ENCODE peak calls at places on chromosome 6, in seven cellular contexts. One of them, this sample, is unnamed.

GRCh38 chr6:169959129-169960002 is 207.9 kb downstream of the ERMARD start:
- DNase-seq in WERI-Rb-1: peak
- DNase-seq in CD8-positive, alpha-beta T cell: peak
- DNase-seq in left ventricle myocardium inferior: no peak
- DNase-seq in hepatocyte: no peak
- DNase-seq in PC-3: no peak
- DNase-seq in IMR-90: no peak
- DNase-seq in this sample: no peak

GRCh38 chr6:19896580-19897010 is 59.4 kb downstream of the ID4 start:
- DNase-seq in IMR-90: no peak
- DNase-seq in WERI-Rb-1: no peak
- DNase-seq in CD8-positive, alpha-beta T cell: no peak
- DNase-seq in hepatocyte: peak
- DNase-seq in left ventricle myocardium inferior: no peak
- DNase-seq in PC-3: peak
- DNase-seq in this sample: no peak

GRCh38 chr6:47348316-47348863 is 38.7 kb upstream of the TNFRSF21 start:
- DNase-seq in IMR-90: no peak
- DNase-seq in left ventricle myocardium inferior: no peak
- DNase-seq in hepatocyte: no peak
- DNase-seq in CD8-positive, alpha-beta T cell: no peak
- DNase-seq in WERI-Rb-1: no peak
- DNase-seq in PC-3: no peak
- DNase-seq in this sample: no peak

GRCh38 chr6:23659125-23659524 is 466.9 kb upstream of the NRSN1 start:
- DNase-seq in CD8-positive, alpha-beta T cell: no peak
- DNase-seq in IMR-90: peak
- DNase-seq in left ventricle myocardium inferior: no peak
- DNase-seq in hepatocyte: peak
- DNase-seq in WERI-Rb-1: peak
- DNase-seq in PC-3: peak
- DNase-seq in this sample: no peak

GRCh38 chr6:25170640-25171039 is 108.5 kb upstream of the CARMIL1 start:
- DNase-seq in PC-3: no peak
- DNase-seq in IMR-90: no peak
- DNase-seq in hepatocyte: no peak
- DNase-seq in WERI-Rb-1: no peak
- DNase-seq in CD8-positive, alpha-beta T cell: no peak
- DNase-seq in left ventricle myocardium inferior: no peak
- DNase-seq in this sample: no peak

GRCh38 chr6:1439349-1439748 is 50.0 kb downstream of the FOXF2 start:
- DNase-seq in CD8-positive, alpha-beta T cell: no peak
- DNase-seq in WERI-Rb-1: no peak
- DNase-seq in hepatocyte: no peak
- DNase-seq in PC-3: no peak
- DNase-seq in left ventricle myocardium inferior: no peak
- DNase-seq in IMR-90: no peak
- DNase-seq in this sample: no peak

GRCh38 chr6:45423111-45423900 is 45.6 kb upstream of the SUPT3H start:
- DNase-seq in PC-3: peak
- DNase-seq in IMR-90: no peak
- DNase-seq in left ventricle myocardium inferior: peak
- DNase-seq in hepatocyte: peak
- DNase-seq in WERI-Rb-1: no peak
- DNase-seq in CD8-positive, alpha-beta T cell: no peak
- DNase-seq in this sample: peak

GRCh38 chr6:73340048-73340447 is 14.0 kb downstream of the DPPA5 start:
- DNase-seq in WERI-Rb-1: no peak
- DNase-seq in IMR-90: peak
- DNase-seq in hepatocyte: no peak
- DNase-seq in CD8-positive, alpha-beta T cell: no peak
- DNase-seq in left ventricle myocardium inferior: no peak
- DNase-seq in PC-3: peak
- DNase-seq in this sample: no peak

GRCh38 chr6:127384007-127384406 is 40.6 kb upstream of the ECHDC1 start:
- DNase-seq in WERI-Rb-1: no peak
- DNase-seq in PC-3: no peak
- DNase-seq in IMR-90: peak
- DNase-seq in CD8-positive, alpha-beta T cell: no peak
- DNase-seq in hepatocyte: no peak
- DNase-seq in left ventricle myocardium inferior: no peak
- DNase-seq in this sample: no peak

GRCh38 chr6:137105375-137105774 is 60.6 kb upstream of the IL20RA start:
- DNase-seq in hepatocyte: no peak
- DNase-seq in WERI-Rb-1: no peak
- DNase-seq in IMR-90: no peak
- DNase-seq in left ventricle myocardium inferior: no peak
- DNase-seq in CD8-positive, alpha-beta T cell: no peak
- DNase-seq in PC-3: no peak
- DNase-seq in this sample: no peak

GRCh38 chr6:71395731-71396409 is 107.3 kb downstream of the OGFRL1 start:
- DNase-seq in PC-3: no peak
- DNase-seq in left ventricle myocardium inferior: no peak
- DNase-seq in WERI-Rb-1: no peak
- DNase-seq in IMR-90: no peak
- DNase-seq in hepatocyte: no peak
- DNase-seq in CD8-positive, alpha-beta T cell: no peak
- DNase-seq in this sample: no peak

GRCh38 chr6:93917216-93917615 is 497.9 kb upstream of the EPHA7 start:
- DNase-seq in CD8-positive, alpha-beta T cell: no peak
- DNase-seq in PC-3: no peak
- DNase-seq in left ventricle myocardium inferior: no peak
- DNase-seq in WERI-Rb-1: no peak
- DNase-seq in IMR-90: no peak
- DNase-seq in hepatocyte: no peak
- DNase-seq in this sample: no peak

GRCh38 chr6:113432729-113433505 is 424.2 kb upstream of the MARCKS start:
- DNase-seq in PC-3: no peak
- DNase-seq in IMR-90: peak
- DNase-seq in WERI-Rb-1: no peak
- DNase-seq in left ventricle myocardium inferior: no peak
- DNase-seq in hepatocyte: no peak
- DNase-seq in CD8-positive, alpha-beta T cell: no peak
- DNase-seq in this sample: no peak

DNA sequence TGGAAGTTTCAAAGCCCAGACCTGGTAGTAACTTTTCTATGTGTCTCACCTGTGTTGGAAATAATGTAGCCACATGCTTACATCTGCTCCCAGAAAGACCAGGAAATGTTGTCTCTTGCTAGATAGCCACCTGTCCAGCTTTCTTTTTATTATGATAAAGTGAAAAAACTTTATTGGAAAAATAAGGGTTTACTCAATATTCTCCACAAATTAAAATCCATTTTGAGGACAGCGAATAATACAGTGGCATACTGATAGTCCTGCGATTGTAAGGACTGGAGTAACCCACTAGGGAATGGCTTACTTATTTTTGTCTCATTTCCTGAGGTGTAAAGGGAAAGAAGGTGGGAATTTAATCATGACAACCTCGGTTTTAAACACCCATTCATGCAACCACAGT is 100.1 kb downstream of the HFE start:
- DNase-seq in WERI-Rb-1: no peak
- DNase-seq in hepatocyte: no peak
- DNase-seq in left ventricle myocardium inferior: no peak
- DNase-seq in IMR-90: no peak
- DNase-seq in CD8-positive, alpha-beta T cell: no peak
- DNase-seq in PC-3: no peak
- DNase-seq in this sample: no peak
- H3K4me3 ChIP-seq in WERI-Rb-1: no peak
- H3K4me3 ChIP-seq in hepatocyte: no peak
- H3K4me3 ChIP-seq in left ventricle myocardium inferior: no peak
- H3K4me3 ChIP-seq in IMR-90: no peak
- H3K4me3 ChIP-seq in CD8-positive, alpha-beta T cell: no peak
- H3K4me3 ChIP-seq in PC-3: no peak
- H3K4me3 ChIP-seq in this sample: no peak

GRCh38 chr6:141077355-141078333 is 1055.1 kb upstream of the GJE1 start:
- DNase-seq in PC-3: peak
- DNase-seq in WERI-Rb-1: peak
- DNase-seq in CD8-positive, alpha-beta T cell: no peak
- DNase-seq in left ventricle myocardium inferior: no peak
- DNase-seq in hepatocyte: peak
- DNase-seq in IMR-90: no peak
- DNase-seq in this sample: no peak
- TF ChIP-seq CTCF in PC-3: peak
- TF ChIP-seq CTCF in WERI-Rb-1: peak
- TF ChIP-seq CTCF in CD8-positive, alpha-beta T cell: no peak
- TF ChIP-seq CTCF in left ventricle myocardium inferior: peak
- TF ChIP-seq CTCF in hepatocyte: peak
- TF ChIP-seq CTCF in IMR-90: peak
- TF ChIP-seq CTCF in this sample: no peak

GRCh38 chr6:116384727-116385461 is 14.1 kb downstream of the DSE start:
- DNase-seq in hepatocyte: no peak
- DNase-seq in left ventricle myocardium inferior: no peak
- DNase-seq in IMR-90: no peak
- DNase-seq in WERI-Rb-1: no peak
- DNase-seq in CD8-positive, alpha-beta T cell: no peak
- DNase-seq in PC-3: no peak
- DNase-seq in this sample: no peak

GRCh38 chr6:116385911-116386310 is 15.2 kb downstream of the DSE start:
- DNase-seq in left ventricle myocardium inferior: no peak
- DNase-seq in PC-3: no peak
- DNase-seq in IMR-90: peak
- DNase-seq in hepatocyte: no peak
- DNase-seq in CD8-positive, alpha-beta T cell: no peak
- DNase-seq in WERI-Rb-1: no peak
- DNase-seq in this sample: no peak

GRCh38 chr6:116387374-116387773 is 16.6 kb downstream of the DSE start:
- DNase-seq in IMR-90: peak
- DNase-seq in hepatocyte: no peak
- DNase-seq in WERI-Rb-1: no peak
- DNase-seq in PC-3: peak
- DNase-seq in left ventricle myocardium inferior: no peak
- DNase-seq in CD8-positive, alpha-beta T cell: no peak
- DNase-seq in this sample: peak

GRCh38 chr6:116385462-116385807 is 14.7 kb downstream of the DSE start:
- DNase-seq in left ventricle myocardium inferior: no peak
- DNase-seq in IMR-90: peak
- DNase-seq in PC-3: peak
- DNase-seq in WERI-Rb-1: no peak
- DNase-seq in hepatocyte: no peak
- DNase-seq in CD8-positive, alpha-beta T cell: no peak
- DNase-seq in this sample: no peak

GRCh38 chr6:116386581-116387299 is 16.0 kb downstream of the DSE start:
- DNase-seq in CD8-positive, alpha-beta T cell: no peak
- DNase-seq in PC-3: peak
- DNase-seq in IMR-90: peak
- DNase-seq in WERI-Rb-1: no peak
- DNase-seq in hepatocyte: peak
- DNase-seq in left ventricle myocardium inferior: no peak
- DNase-seq in this sample: no peak
- H3K27ac ChIP-seq in CD8-positive, alpha-beta T cell: no peak
- H3K27ac ChIP-seq in PC-3: peak
- H3K27ac ChIP-seq in IMR-90: peak
- H3K27ac ChIP-seq in WERI-Rb-1: no peak
- H3K27ac ChIP-seq in hepatocyte: peak
- H3K27ac ChIP-seq in left ventricle myocardium inferior: peak
- H3K27ac ChIP-seq in this sample: peak

DNA sequence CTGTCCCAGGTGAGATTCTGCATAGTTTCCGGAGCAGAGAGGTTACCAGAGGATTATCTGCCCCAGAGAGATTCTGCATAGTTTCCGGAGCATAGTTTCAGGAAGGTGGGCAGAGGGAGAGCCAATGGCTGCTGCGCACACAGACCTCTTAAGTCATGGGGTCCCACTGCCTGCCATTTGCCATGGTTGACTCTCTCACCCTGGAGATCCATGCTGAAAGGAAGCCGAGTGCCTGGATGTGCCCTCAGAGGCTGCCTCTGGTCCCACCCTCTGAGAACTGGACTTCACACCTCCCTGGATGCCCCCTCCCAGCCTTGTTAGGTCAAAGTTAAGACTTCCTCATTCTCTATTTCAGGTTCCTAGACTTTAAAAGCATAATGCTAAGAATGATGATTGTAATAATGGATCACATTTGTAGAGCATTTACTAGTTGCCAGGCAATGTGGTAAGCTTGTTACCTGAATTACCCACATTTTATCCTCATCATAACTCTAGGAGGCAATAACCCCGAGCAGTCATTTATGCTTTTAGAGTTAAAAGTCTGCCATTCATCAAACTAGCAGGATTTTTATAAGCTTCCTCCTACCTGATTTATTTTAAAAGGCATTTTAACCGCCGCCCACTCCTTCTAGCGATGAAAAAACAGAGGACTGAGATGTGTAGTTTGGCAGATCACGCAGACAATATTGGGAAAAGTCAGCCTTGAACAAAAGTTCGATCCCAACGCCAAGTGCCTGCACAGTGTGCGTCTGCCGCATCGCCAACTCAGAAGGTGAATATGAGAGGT is 11.9 kb downstream of the SERPINB9 start:
- DNase-seq in left ventricle myocardium inferior: no peak
- DNase-seq in IMR-90: no peak
- DNase-seq in hepatocyte: no peak
- DNase-seq in PC-3: no peak
- DNase-seq in WERI-Rb-1: no peak
- DNase-seq in CD8-positive, alpha-beta T cell: no peak
- DNase-seq in this sample: no peak
- H3K4me3 ChIP-seq in left ventricle myocardium inferior: no peak
- H3K4me3 ChIP-seq in IMR-90: no peak
- H3K4me3 ChIP-seq in hepatocyte: no peak
- H3K4me3 ChIP-seq in PC-3: peak
- H3K4me3 ChIP-seq in WERI-Rb-1: no peak
- H3K4me3 ChIP-seq in CD8-positive, alpha-beta T cell: peak
- H3K4me3 ChIP-seq in this sample: no peak

GRCh38 chr6:123803456-123803861 is 206 bp upstream of the NKAIN2 start:
- DNase-seq in hepatocyte: no peak
- DNase-seq in PC-3: no peak
- DNase-seq in left ventricle myocardium inferior: no peak
- DNase-seq in CD8-positive, alpha-beta T cell: no peak
- DNase-seq in IMR-90: no peak
- DNase-seq in WERI-Rb-1: no peak
- DNase-seq in this sample: no peak
- TF ChIP-seq CTCF in hepatocyte: peak
- TF ChIP-seq CTCF in PC-3: no peak
- TF ChIP-seq CTCF in left ventricle myocardium inferior: no peak
- TF ChIP-seq CTCF in CD8-positive, alpha-beta T cell: no peak
- TF ChIP-seq CTCF in IMR-90: no peak
- TF ChIP-seq CTCF in WERI-Rb-1: no peak
- TF ChIP-seq CTCF in this sample: no peak

GRCh38 chr6:158475344-158476302 is 84.3 kb upstream of the TMEM181 start:
- DNase-seq in left ventricle myocardium inferior: no peak
- DNase-seq in PC-3: peak
- DNase-seq in hepatocyte: peak
- DNase-seq in WERI-Rb-1: peak
- DNase-seq in IMR-90: peak
- DNase-seq in CD8-positive, alpha-beta T cell: no peak
- DNase-seq in this sample: no peak
- H3K27ac ChIP-seq in left ventricle myocardium inferior: peak
- H3K27ac ChIP-seq in PC-3: peak
- H3K27ac ChIP-seq in hepatocyte: peak
- H3K27ac ChIP-seq in WERI-Rb-1: peak
- H3K27ac ChIP-seq in IMR-90: peak
- H3K27ac ChIP-seq in CD8-positive, alpha-beta T cell: no peak
- H3K27ac ChIP-seq in this sample: no peak

GRCh38 chr6:116060572-116061283 is at the start of gene FRK:
- DNase-seq in IMR-90: peak
- DNase-seq in PC-3: peak
- DNase-seq in hepatocyte: peak
- DNase-seq in CD8-positive, alpha-beta T cell: no peak
- DNase-seq in WERI-Rb-1: no peak
- DNase-seq in left ventricle myocardium inferior: no peak
- DNase-seq in this sample: no peak
- H3K4me3 ChIP-seq in IMR-90: peak
- H3K4me3 ChIP-seq in PC-3: peak
- H3K4me3 ChIP-seq in hepatocyte: peak
- H3K4me3 ChIP-seq in CD8-positive, alpha-beta T cell: no peak
- H3K4me3 ChIP-seq in WERI-Rb-1: no peak
- H3K4me3 ChIP-seq in left ventricle myocardium inferior: peak
- H3K4me3 ChIP-seq in this sample: peak

This sample was measured in left lung.